ENCODE peak calls at places on chromosomes 5 and 9, in six cellular contexts. E is GM23338, C is MM.1S, N is mammary epithelial cell, L is A673, B is astrocyte. X is an unnamed sample.

GRCh38 chr9:131180454-131180853 is 55.1 kb downstream of the NUP214 start:
- DNase-seq in E (no peak), C (no peak), N (no peak), L (no peak), B (peak; percentile 98), X (no peak)

GRCh38 chr9:130845254-130845653 is 10.2 kb downstream of the ABL1 start:
- DNase-seq in E (no peak), C (no peak), N (no peak), L (no peak), B (no peak), X (no peak)

GRCh38 chr9:34985311-34985899 is 4.1 kb upstream of the DNAJB5 start:
- DNase-seq in E (peak; percentile 84), C (peak; percentile 65), N (peak; percentile 47), L (peak; percentile 62), B (peak; percentile 19), X (peak; percentile 65)

GRCh38 chr9:29160763-29161353 is 1587.6 kb upstream of the C9orf72 start:
- DNase-seq in E (peak; percentile 16), C (no peak), N (no peak), L (no peak), B (no peak), X (no peak)

GRCh38 chr5:168128556-168128955 is 162.9 kb upstream of the WWC1 start:
- DNase-seq in E (no peak), C (no peak), N (no peak), L (no peak), B (peak; percentile 24), X (no peak)

GRCh38 chr5:101390317-101390908 is 487.3 kb upstream of the ST8SIA4 start:
- DNase-seq in E (peak; percentile 89), C (peak; percentile 49), N (peak; percentile 26), L (peak; percentile 56), B (peak; percentile 34), X (peak; percentile 71)

GRCh38 chr5:661891-662750 is 31.0 kb downstream of the TPPP start:
- DNase-seq in E (no peak), C (no peak), N (no peak), L (no peak), B (no peak), X (no peak)

GRCh38 chr9:134028575-134029247 is 3.4 kb downstream of the BRD3OS start:
- DNase-seq in E (peak; percentile 19), C (no peak), N (no peak), L (no peak), B (no peak), X (no peak)

GRCh38 chr5:61450170-61450815 is 118.2 kb downstream of the ZSWIM6 start:
- DNase-seq in E (no peak), C (no peak), N (peak; percentile 72), L (peak; percentile 44), B (peak; percentile 98), X (peak; percentile 62)

GRCh38 chr5:146529984-146530383 is 14.0 kb upstream of the GPR151 start:
- DNase-seq in E (no peak), C (peak; percentile 70), N (no peak), L (no peak), B (no peak), X (no peak)

GRCh38 chr9:134066923-134067851 is 639 bp downstream of the BRD3 start:
- DNase-seq in E (peak; percentile 43), C (peak; percentile 17), N (peak; percentile 19), L (peak; percentile 61), B (no peak), X (no peak)

GRCh38 chr5:53545744-53546143 is 14.7 kb upstream of the NDUFS4 start:
- DNase-seq in E (peak; percentile 73), C (no peak), N (no peak), L (peak; percentile 32), B (no peak), X (no peak)

GRCh38 chr5:11757661-11758060 is 146.6 kb downstream of the CTNND2 start:
- DNase-seq in E (no peak), C (no peak), N (no peak), L (no peak), B (no peak), X (no peak)

GRCh38 chr9:16191237-16191636 is 638.4 kb downstream of the CCDC171 start:
- DNase-seq in E (no peak), C (no peak), N (no peak), L (no peak), B (no peak), X (no peak)

GRCh38 chr9:135743546-135744332 is 41.8 kb downstream of the KCNT1 start:
- DNase-seq in E (no peak), C (no peak), N (no peak), L (no peak), B (no peak), X (no peak)
- TF ChIP-seq EZH2 in E (no peak), C (no peak), N (no peak), L (no peak), B (no peak), X (no peak)

GRCh38 chr9:80699551-80699998 is 989.8 kb downstream of the TLE1 start:
- DNase-seq in E (peak; percentile 6), C (no peak), N (peak; percentile 99), L (peak; percentile 94), B (peak; percentile 98), X (peak; percentile 84)
- TF ChIP-seq EZH2 in E (no peak), C (no peak), N (no peak), L (no peak), B (no peak), X (no peak)

GRCh38 chr9:98192503-98193335 is at the start of gene CORO2A:
- DNase-seq in E (peak; percentile 91), C (peak; percentile 72), N (peak; percentile 83), L (peak; percentile 73), B (peak; percentile 50), X (peak; percentile 67)
- TF ChIP-seq EZH2 in E (no peak), C (no peak), N (no peak), L (no peak), B (no peak), X (no peak)

GRCh38 chr9:727767-728166 is 113.7 kb upstream of the DMRT1 start:
- DNase-seq in E (peak; percentile 84), C (no peak), N (no peak), L (no peak), B (no peak), X (peak; percentile 21)
- TF ChIP-seq EZH2 in E (no peak), C (no peak), N (no peak), L (no peak), B (no peak), X (no peak)

GRCh38 chr5:2149196-2149541 is 266.4 kb upstream of the IRX4 start:
- DNase-seq in E (peak; percentile 17), C (peak; percentile 16), N (peak; percentile 65), L (no peak), B (peak; percentile 1), X (peak; percentile 85)

GRCh38 chr5:2143646-2144386 is 261.1 kb upstream of the IRX4 start:
- DNase-seq in E (no peak), C (no peak), N (no peak), L (no peak), B (no peak), X (no peak)

GRCh38 chr5:2153350-2153749 is 270.6 kb upstream of the IRX4 start:
- DNase-seq in E (no peak), C (no peak), N (no peak), L (no peak), B (no peak), X (no peak)

GRCh38 chr5:2147504-2148311 is 265.0 kb upstream of the IRX4 start:
- DNase-seq in E (peak; percentile 24), C (no peak), N (no peak), L (no peak), B (no peak), X (no peak)

DNA sequence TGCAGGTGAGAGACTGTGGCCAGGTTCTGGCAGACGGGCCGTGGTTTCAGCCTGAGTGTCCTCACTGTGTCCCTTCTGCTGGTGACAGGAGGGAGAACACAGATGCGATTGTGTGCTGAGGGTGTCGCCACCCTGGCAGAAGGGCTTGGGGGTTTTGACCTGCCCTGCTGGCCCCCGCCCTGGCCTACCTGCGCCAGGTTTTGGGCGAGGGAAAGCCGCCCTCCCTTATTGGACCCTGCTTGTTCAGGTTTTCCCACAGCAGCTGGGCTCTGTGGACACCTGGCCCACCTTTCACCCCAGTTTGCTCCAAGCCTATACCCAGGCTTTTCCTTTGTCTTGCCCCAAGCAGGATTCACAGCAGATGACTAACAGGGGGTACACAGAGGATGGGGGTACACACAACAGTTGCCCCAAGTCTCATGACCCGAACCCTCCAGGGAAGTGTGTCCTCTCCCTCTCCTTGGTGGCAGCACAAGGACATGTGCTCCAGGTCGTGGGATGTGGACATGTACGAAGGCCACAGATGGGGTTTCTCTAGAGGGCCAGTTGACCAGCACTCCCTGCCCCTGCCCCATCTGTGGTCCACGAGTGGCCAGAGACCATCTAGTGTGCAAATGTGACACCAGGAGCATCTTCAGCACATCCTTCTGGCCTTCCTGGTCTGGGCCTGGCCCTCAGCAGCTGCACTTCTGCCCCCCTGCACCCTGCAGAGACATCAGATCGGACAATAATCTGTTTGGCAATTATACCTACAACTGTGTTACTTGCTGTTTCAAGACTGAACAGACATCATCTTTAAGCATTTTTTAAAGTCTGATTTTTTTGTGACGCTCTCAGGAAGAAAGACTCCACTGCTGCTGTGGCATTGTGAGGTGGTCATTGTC is 265.8 kb upstream of the IRX4 start:
- DNase-seq in E (no peak), C (no peak), N (no peak), L (no peak), B (no peak), X (no peak)
- TF ChIP-seq EZH2 in E (no peak), C (no peak), N (no peak), L (no peak), B (no peak), X (no peak)

GRCh38 chr5:141877478-141878185 is 578 bp downstream of the PCDH1 start:
- DNase-seq in E (no peak), C (peak; percentile 17), N (peak; percentile 52), L (peak; percentile 44), B (no peak), X (peak; percentile 30)
- TF ChIP-seq EZH2 in E (no peak), C (no peak), N (no peak), L (no peak), B (peak; percentile 80), X (no peak)

DNA sequence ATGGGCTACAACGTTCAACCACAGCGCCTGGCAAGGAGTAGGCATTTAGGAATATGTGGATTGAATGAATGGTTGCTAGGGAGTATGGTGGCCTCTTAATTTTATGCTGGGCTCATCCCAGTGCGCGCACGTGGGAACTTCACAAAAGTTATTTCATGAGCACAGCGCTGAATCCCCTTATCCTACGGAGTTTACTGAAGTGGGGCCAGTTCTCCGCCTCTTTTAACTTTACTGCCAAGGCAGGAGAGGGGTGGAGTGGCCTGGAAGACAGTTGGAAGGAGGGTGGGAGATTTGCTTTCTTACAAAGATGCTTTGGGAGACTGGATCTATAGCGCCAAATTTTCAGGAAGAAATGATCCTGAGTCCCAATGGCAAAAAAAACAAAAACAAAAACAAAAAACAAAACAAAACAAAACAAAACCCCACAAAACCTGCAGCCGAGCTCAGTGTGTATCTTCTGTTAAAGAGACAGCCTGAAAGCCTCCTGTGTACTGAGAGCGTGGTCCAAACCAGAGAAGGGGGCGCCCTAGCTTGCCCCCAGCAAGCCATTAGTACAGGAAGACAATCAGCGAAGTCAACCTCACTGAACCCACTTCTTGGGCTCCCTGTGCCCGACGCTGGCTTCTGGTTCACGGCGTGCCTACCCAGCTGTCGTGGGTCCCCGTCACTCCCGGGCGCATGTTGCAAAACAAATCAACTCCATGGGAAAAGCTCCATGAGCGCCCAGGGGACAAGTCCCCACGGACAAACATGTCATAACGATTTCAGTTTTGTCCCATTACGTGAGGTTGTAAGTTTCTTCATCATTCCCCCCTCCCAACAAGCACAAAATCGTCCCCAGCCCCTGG is 326.7 kb downstream of the SH3GL2 start:
- DNase-seq in E (peak; percentile 21), C (no peak), N (no peak), L (no peak), B (no peak), X (no peak)
- TF ChIP-seq EZH2 in E (no peak), C (no peak), N (peak; percentile 56), L (peak; percentile 34), B (no peak), X (no peak)

X was measured in PC-3.